ENCODE peak calls at places on chromosomes 12 and 14, in six cellular contexts. O, N, Z, F, R and M are unnamed samples.

GRCh38 chr12:46364777-46365580 is 7.6 kb downstream of the SLC38A2 start:
- DNase-seq in Z (no peak), F (no peak), R (no peak), N (no peak), O (no peak), M (peak)

GRCh38 chr12:125092872-125093680 is 27.8 kb downstream of the AACS start:
- DNase-seq in O (no peak), N (peak), R (no peak), F (no peak), Z (peak), M (peak)

GRCh38 chr14:32559595-32559994 is 230.5 kb downstream of the AKAP6 start:
- DNase-seq in Z (peak), O (no peak), N (no peak), F (no peak), R (no peak), M (no peak)

GRCh38 chr12:810635-811415 is 58.4 kb downstream of the WNK1 start:
- DNase-seq in Z (no peak), O (no peak), N (no peak), R (no peak), F (no peak), M (no peak)

GRCh38 chr14:56754966-56755365 is 55.3 kb downstream of the OTX2 start:
- DNase-seq in Z (no peak), N (no peak), O (no peak), F (no peak), R (no peak), M (no peak)

GRCh38 chr12:92927436-92928116 is 1.5 kb downstream of the EEA1 start:
- DNase-seq in F (no peak), O (no peak), Z (peak), N (no peak), R (no peak), M (no peak)

GRCh38 chr14:25150934-25151790 is 101.2 kb upstream of the STXBP6 start:
- DNase-seq in F (no peak), Z (peak), R (no peak), O (no peak), N (no peak), M (no peak)

GRCh38 chr12:105492591-105492990 is 162.1 kb downstream of the C12orf75 start:
- DNase-seq in F (no peak), Z (no peak), O (no peak), N (no peak), R (no peak), M (no peak)

GRCh38 chr12:47902131-47902639 is 2.6 kb downstream of the VDR start:
- DNase-seq in Z (no peak), O (no peak), F (no peak), N (no peak), R (no peak), M (no peak)

GRCh38 chr12:49961111-49961922 is at the start of gene AQP5:
- DNase-seq in Z (peak), F (no peak), N (no peak), R (no peak), O (no peak), M (no peak)

GRCh38 chr14:67477926-67478915 is 10.3 kb downstream of the TMEM229B start:
- DNase-seq in O (peak), F (no peak), Z (no peak), N (no peak), R (no peak), M (no peak)

GRCh38 chr12:102562836-102563425 is 82.6 kb upstream of the IGF1 start:
- DNase-seq in F (no peak), N (no peak), Z (no peak), O (no peak), R (no peak), M (no peak)

GRCh38 chr14:87833026-87833425 is 160.0 kb downstream of the GALC start:
- DNase-seq in N (no peak), R (no peak), F (no peak), O (no peak), Z (no peak), M (no peak)

GRCh38 chr12:11563785-11564739 is 85.4 kb upstream of the ETV6 start:
- DNase-seq in F (no peak), Z (no peak), O (no peak), R (no peak), N (no peak), M (no peak)

GRCh38 chr14:104827173-104828055 is 26.5 kb downstream of the ZBTB42 start:
- DNase-seq in F (peak), Z (peak), R (no peak), O (peak), N (peak), M (no peak)

GRCh38 chr14:68843471-68844209 is 50.8 kb upstream of the ZFP36L1 start:
- DNase-seq in N (peak), R (peak), O (peak), Z (peak), F (peak), M (peak)

GRCh38 chr12:103268831-103269514 is 226.8 kb downstream of the C12orf42 start:
- DNase-seq in O (no peak), Z (no peak), F (no peak), R (no peak), N (no peak), M (no peak)

GRCh38 chr14:35004839-35005238 is 22.0 kb downstream of the SRP54 start:
- DNase-seq in O (no peak), R (no peak), N (no peak), Z (no peak), F (no peak), M (no peak)

GRCh38 chr14:94408546-94409095 is 20.2 kb upstream of the SERPINA1 start:
- DNase-seq in F (no peak), R (no peak), O (no peak), Z (no peak), N (no peak), M (no peak)

GRCh38 chr14:55339770-55340169 is 68.5 kb downstream of the FBXO34 start:
- DNase-seq in O (no peak), Z (no peak), R (no peak), F (no peak), N (no peak), M (no peak)

GRCh38 chr12:105740337-105740736 is 398.4 kb downstream of the NUAK1 start:
- DNase-seq in R (no peak), Z (peak), N (no peak), F (no peak), O (no peak), M (no peak)

GRCh38 chr12:86193931-86194330 is 62.3 kb downstream of the MGAT4C start:
- DNase-seq in Z (no peak), O (no peak), N (no peak), F (no peak), R (no peak), M (no peak)

GRCh38 chr14:106802413-106803364 is 1276.3 kb downstream of the TMEM121 start:
- DNase-seq in O (no peak), N (no peak), Z (no peak), F (no peak), R (no peak), M (no peak)

GRCh38 chr12:53160673-53161072 is 19.8 kb upstream of the ZNF740 start:
- DNase-seq in O (no peak), F (no peak), R (no peak), N (no peak), Z (no peak), M (no peak)

GRCh38 chr14:24816011-24816928 is 182.3 kb upstream of the GZMB start:
- DNase-seq in N (no peak), R (no peak), F (no peak), O (no peak), Z (no peak), M (peak)

GRCh38 chr14:24297190-24297964 is 2.2 kb downstream of the DHRS1 start:
- DNase-seq in Z (peak), O (no peak), N (no peak), F (no peak), R (no peak), M (no peak)

GRCh38 chr14:63452796-63453195 is 90.4 kb downstream of the PPP2R5E start:
- DNase-seq in O (no peak), R (no peak), N (no peak), Z (no peak), F (no peak), M (no peak)

GRCh38 chr12:116556964-116557706 is 2.0 kb upstream of the MAP1LC3B2 start:
- DNase-seq in N (no peak), R (no peak), F (no peak), O (no peak), Z (no peak), M (no peak)

GRCh38 chr12:26268841-26269553 is 73.6 kb downstream of the SSPN start:
- DNase-seq in F (no peak), R (no peak), N (no peak), Z (no peak), O (no peak), M (no peak)

GRCh38 chr14:70018246-70018645 is 139.0 kb downstream of the SMOC1 start:
- DNase-seq in F (no peak), Z (no peak), R (no peak), N (no peak), O (no peak), M (no peak)

GRCh38 chr12:14216405-14217294 is 148.8 kb upstream of the ATF7IP start:
- DNase-seq in O (no peak), N (no peak), R (no peak), F (no peak), Z (no peak), M (no peak)

GRCh38 chr12:106301611-106302321 is 767 bp upstream of the TCP11L2 start:
- DNase-seq in N (peak), Z (peak), F (peak), R (peak), O (no peak), M (peak)

GRCh38 chr14:34863844-34864243 is 11.3 kb downstream of the BAZ1A start:
- DNase-seq in F (no peak), O (no peak), N (no peak), R (no peak), Z (no peak), M (no peak)

GRCh38 chr14:33454707-33455106 is 496.2 kb downstream of the EGLN3 start:
- DNase-seq in O (no peak), R (no peak), Z (no peak), F (no peak), N (no peak), M (no peak)

GRCh38 chr14:56342419-56342901 is 224.2 kb downstream of the PELI2 start:
- DNase-seq in F (no peak), Z (no peak), O (no peak), N (no peak), R (no peak), M (no peak)

GRCh38 chr12:100823988-100824387 is 29.4 kb downstream of the ANO4 start:
- DNase-seq in R (no peak), Z (no peak), N (no peak), O (no peak), F (no peak), M (no peak)

GRCh38 chr12:101891462-101891971 is 14.1 kb downstream of the DRAM1 start:
- DNase-seq in Z (no peak), R (no peak), N (no peak), F (no peak), O (no peak), M (no peak)

GRCh38 chr12:60101715-60102114 is 505.9 kb downstream of the SLC16A7 start:
- DNase-seq in Z (no peak), R (no peak), F (no peak), N (no peak), O (no peak), M (no peak)

GRCh38 chr14:95315579-95315978 is 4.1 kb downstream of the CLMN start:
- DNase-seq in O (no peak), N (no peak), F (no peak), Z (no peak), R (no peak), M (no peak)